ENCODE peak calls at places on chromosome 2, in five cellular contexts. R is AG20443; U is activated T-cell treated with anti-CD3 and anti-CD28 coated beads, Interleukin-2, amount 50 U/mL, for 24 hours; O is neural progenitor cell; T is Calu3. N is an unnamed sample.

GRCh38 chr2:106970471-106971261 is 84.7 kb upstream of the ST6GAL2 start:
- DNase-seq in R (no peak), U (no peak), O (no peak), T (no peak), N (no peak)

GRCh38 chr2:120109186-120110061 is 96.5 kb downstream of the EPB41L5 start:
- DNase-seq in R (peak; percentile 24), U (no peak), O (no peak), T (no peak), N (no peak)

GRCh38 chr2:26541401-26542193 is 63.7 kb upstream of the OTOF start:
- DNase-seq in R (no peak), U (no peak), O (no peak), T (no peak), N (peak; percentile 6)

GRCh38 chr2:110958720-110959119 is 162.0 kb upstream of the BCL2L11 start:
- DNase-seq in R (no peak), U (no peak), O (no peak), T (no peak), N (no peak)

GRCh38 chr2:21267232-21267835 is 143.6 kb downstream of the TDRD15 start:
- DNase-seq in R (no peak), U (no peak), O (no peak), T (no peak), N (no peak)

GRCh38 chr2:113700186-113700841 is 56.1 kb downstream of the SLC35F5 start:
- DNase-seq in R (peak; percentile 61), U (peak; percentile 49), O (no peak), T (no peak), N (no peak)

GRCh38 chr2:20613342-20613916 is 37.5 kb downstream of the HS1BP3 start:
- DNase-seq in R (no peak), U (no peak), O (no peak), T (no peak), N (peak; percentile 63)

GRCh38 chr2:157839162-157839801 is 36.8 kb downstream of the ACVR1 start:
- DNase-seq in R (peak; percentile 39), U (no peak), O (peak; percentile 95), T (no peak), N (no peak)

GRCh38 chr2:42843611-42844010 is 51.2 kb upstream of the HAAO start:
- DNase-seq in R (no peak), U (no peak), O (peak; percentile 31), T (no peak), N (no peak)

GRCh38 chr2:69013123-69013836 is at the start of gene ANTXR1:
- DNase-seq in R (peak; percentile 82), U (peak; percentile 45), O (peak; percentile 82), T (peak; percentile 9), N (peak; percentile 84)

GRCh38 chr2:223101340-223102039 is 49.5 kb downstream of the KCNE4 start:
- DNase-seq in R (peak; percentile 44), U (no peak), O (peak; percentile 55), T (peak; percentile 63), N (no peak)

GRCh38 chr2:3580449-3580848 is 5.4 kb downstream of the RPS7 start:
- DNase-seq in R (no peak), U (no peak), O (no peak), T (no peak), N (no peak)

GRCh38 chr2:3144856-3145255 is 232.8 kb downstream of the EIPR1 start:
- DNase-seq in R (no peak), U (no peak), O (no peak), T (no peak), N (no peak)

GRCh38 chr2:157986761-157987160 is 110.6 kb upstream of the ACVR1 start:
- DNase-seq in R (no peak), U (no peak), O (no peak), T (no peak), N (no peak)

GRCh38 chr2:187586091-187586632 is 31.9 kb upstream of the TFPI start:
- DNase-seq in R (no peak), U (no peak), O (no peak), T (no peak), N (no peak)

GRCh38 chr2:237563816-237564215 is 2.6 kb upstream of the PRLH start:
- DNase-seq in R (peak; percentile 56), U (no peak), O (peak; percentile 83), T (peak; percentile 59), N (peak; percentile 62)

GRCh38 chr2:5549061-5549601 is 143.1 kb upstream of the SOX11 start:
- DNase-seq in R (no peak), U (no peak), O (peak; percentile 60), T (no peak), N (no peak)

GRCh38 chr2:198054299-198054698 is 249.9 kb downstream of the PLCL1 start:
- DNase-seq in R (peak; percentile 56), U (peak; percentile 61), O (peak; percentile 53), T (peak; percentile 20), N (no peak)

GRCh38 chr2:49973917-49974368 is 819.6 kb upstream of the FSHR start:
- DNase-seq in R (peak; percentile 10), U (peak; percentile 62), O (peak; percentile 82), T (no peak), N (peak; percentile 71)

GRCh38 chr2:817616-818015 is 133.0 kb upstream of the SNTG2 start:
- DNase-seq in R (no peak), U (no peak), O (no peak), T (no peak), N (no peak)

GRCh38 chr2:151114934-151115333 is 146.7 kb downstream of the RBM43 start:
- DNase-seq in R (peak; percentile 50), U (no peak), O (no peak), T (no peak), N (no peak)

GRCh38 chr2:107337209-107337898 is 451.4 kb upstream of the ST6GAL2 start:
- DNase-seq in R (peak; percentile 71), U (no peak), O (no peak), T (no peak), N (no peak)

N was measured in sigmoid colon.